ENCODE peak calls at places on chromosomes 7 and 10, in ten cellular contexts. N is neural crest cell, M is NB4, K is prostate gland, A is astrocyte of the spinal cord, R is A549, D is astrocyte of the cerebellum, I is AG04450, E is esophagus squamous epithelium, Q is heart right ventricle. F is an unnamed sample.

GRCh38 chr7:3034591-3035150 is 9.0 kb downstream of the CARD11 start:
- DNase-seq in N (no peak), K (no peak), E (no peak), R (no peak), A (no peak), Q (no peak), I (no peak), D (no peak), M (no peak), F (no peak)

GRCh38 chr10:95445223-95445836 is 115.8 kb downstream of the SORBS1 start:
- DNase-seq in I (peak; percentile 11), A (peak; percentile 77), R (peak; percentile 52), M (no peak), Q (peak; percentile 86), E (no peak), N (no peak), K (peak; percentile 40), D (peak; percentile 56), F (peak; percentile 57)

GRCh38 chr10:25363638-25364037 is 188.8 kb downstream of the GPR158 start:
- DNase-seq in R (no peak), M (no peak), N (no peak), E (no peak), Q (no peak), A (no peak), K (no peak), I (no peak), D (no peak), F (no peak)

GRCh38 chr10:71696635-71697326 is 22.8 kb downstream of the C10orf105 start:
- DNase-seq in N (peak; percentile 75), D (no peak), R (peak; percentile 76), A (no peak), Q (peak; percentile 61), I (no peak), K (no peak), M (peak; percentile 68), E (no peak), F (no peak)

GRCh38 chr7:18685961-18686360 is 190.4 kb downstream of the HDAC9 start:
- DNase-seq in A (peak; percentile 35), K (no peak), M (no peak), I (no peak), Q (no peak), N (no peak), D (no peak), E (no peak), R (no peak), F (no peak)

GRCh38 chr7:2103071-2103898 is 129.5 kb downstream of the MAD1L1 start:
- DNase-seq in A (no peak), E (no peak), K (no peak), N (no peak), I (no peak), R (no peak), M (no peak), D (no peak), Q (no peak), F (no peak)

GRCh38 chr10:114708717-114709352 is 50.8 kb upstream of the ABLIM1 start:
- DNase-seq in K (no peak), M (no peak), D (peak; percentile 68), N (no peak), R (peak; percentile 58), E (no peak), I (peak; percentile 48), A (peak; percentile 87), Q (no peak), F (peak; percentile 89)

GRCh38 chr10:120459185-120459584 is 2.2 kb downstream of the PLPP4 start:
- DNase-seq in R (no peak), I (no peak), A (peak; percentile 5), K (no peak), E (no peak), N (no peak), M (no peak), D (no peak), Q (no peak), F (no peak)

GRCh38 chr7:111112439-111112838 is 21.5 kb downstream of the LRRN3 start:
- DNase-seq in E (no peak), R (no peak), K (no peak), Q (no peak), D (no peak), M (no peak), A (no peak), I (no peak), N (no peak), F (peak; percentile 24)

GRCh38 chr7:146690987-146691386 is 574.4 kb downstream of the CNTNAP2 start:
- DNase-seq in M (no peak), K (no peak), R (no peak), E (no peak), D (no peak), I (no peak), A (no peak), Q (no peak), N (no peak), F (no peak)

GRCh38 chr7:151432658-151433521 is 7.1 kb downstream of the CRYGN start:
- DNase-seq in D (no peak), M (peak; percentile 91), A (no peak), N (no peak), K (no peak), E (no peak), R (peak; percentile 49), Q (no peak), I (no peak), F (no peak)

GRCh38 chr7:24290004-24290641 is 6.1 kb downstream of the NPY start:
- DNase-seq in A (peak; percentile 28), E (no peak), M (peak; percentile 87), N (no peak), I (no peak), Q (no peak), K (no peak), D (no peak), R (peak; percentile 36), F (peak; percentile 15)

GRCh38 chr7:7433736-7434260 is 101.9 kb downstream of the COL28A1 start:
- DNase-seq in Q (no peak), K (no peak), A (no peak), E (no peak), N (no peak), R (no peak), D (no peak), M (no peak), I (no peak), F (no peak)

GRCh38 chr10:20276127-20276979 is 460.1 kb downstream of the PLXDC2 start:
- DNase-seq in D (peak; percentile 5), I (no peak), A (no peak), E (no peak), Q (no peak), K (no peak), N (peak; percentile 10), R (no peak), M (no peak), F (no peak)

GRCh38 chr7:129389829-129390228 is 44.4 kb upstream of the STRIP2 start:
- DNase-seq in Q (no peak), N (no peak), D (no peak), E (no peak), K (no peak), I (no peak), M (no peak), R (no peak), A (no peak), F (no peak)
- TF ChIP-seq CTCF in Q (no peak), N (peak; percentile 35), D (no peak), E (no peak), K (no peak), I (peak; percentile 4), M (peak; percentile 29), R (no peak), A (no peak), F (peak; percentile 32)

GRCh38 chr7:79272066-79272669 is 181.3 kb downstream of the MAGI2 start:
- DNase-seq in K (no peak), Q (no peak), M (peak; percentile 45), R (peak; percentile 18), E (no peak), D (no peak), N (no peak), A (peak; percentile 51), I (no peak), F (peak; percentile 36)
- TF ChIP-seq CTCF in K (peak; percentile 58), Q (peak; percentile 63), M (peak; percentile 61), R (peak; percentile 81), E (peak; percentile 31), D (peak; percentile 37), N (peak; percentile 76), A (peak; percentile 57), I (peak; percentile 65), F (peak; percentile 89)

GRCh38 chr7:104152468-104152867 is 55.3 kb downstream of the ORC5 start:
- DNase-seq in E (no peak), D (no peak), A (no peak), N (no peak), Q (no peak), I (no peak), M (no peak), R (no peak), K (no peak), F (no peak)

GRCh38 chr7:104160375-104160774 is 47.4 kb downstream of the ORC5 start:
- DNase-seq in N (no peak), Q (no peak), K (no peak), A (peak; percentile 44), R (no peak), I (no peak), E (no peak), M (peak; percentile 28), D (peak; percentile 19), F (peak; percentile 16)

GRCh38 chr7:104161244-104161643 is 46.6 kb downstream of the ORC5 start:
- DNase-seq in R (no peak), D (no peak), N (no peak), E (no peak), I (no peak), K (no peak), M (no peak), A (no peak), Q (no peak), F (no peak)

GRCh38 chr7:104153287-104153686 is 54.5 kb downstream of the ORC5 start:
- DNase-seq in M (no peak), I (no peak), R (no peak), D (no peak), Q (no peak), A (no peak), E (no peak), K (no peak), N (no peak), F (no peak)

GRCh38 chr7:104156842-104157277 is 51.0 kb downstream of the ORC5 start:
- DNase-seq in M (peak; percentile 49), Q (no peak), E (no peak), K (no peak), D (peak; percentile 12), R (peak; percentile 5), A (peak; percentile 55), N (no peak), I (no peak), F (peak; percentile 19)
- TF ChIP-seq CTCF in M (peak; percentile 50), Q (peak; percentile 52), E (no peak), K (peak; percentile 37), D (peak; percentile 56), R (peak; percentile 71), A (peak; percentile 65), N (peak; percentile 83), I (peak; percentile 76), F (peak; percentile 86)

GRCh38 chr7:86444245-86444644 is 199.5 kb upstream of the GRM3 start:
- DNase-seq in M (no peak), E (no peak), R (no peak), N (no peak), A (no peak), Q (no peak), D (no peak), I (no peak), K (no peak), F (no peak)

DNA sequence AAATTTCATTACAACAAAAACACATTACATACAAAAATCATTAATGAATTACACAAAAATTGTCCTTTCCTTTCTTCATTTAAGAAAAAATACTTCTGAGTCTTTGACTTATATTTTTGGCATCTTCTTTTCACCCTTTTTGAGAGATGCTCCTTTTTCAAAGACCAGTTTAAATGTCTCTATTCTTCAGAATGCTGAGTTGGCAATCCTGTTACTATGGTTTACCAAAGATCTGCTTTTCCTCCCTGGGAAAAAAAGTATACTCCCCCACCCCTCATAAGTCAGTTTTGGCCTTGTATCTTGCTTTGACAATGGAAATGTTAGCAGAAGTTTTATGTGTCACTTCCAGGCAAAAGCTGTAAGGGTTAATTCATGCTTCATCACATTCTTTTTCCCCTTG is 198.4 kb upstream of the GRM3 start:
- DNase-seq in A (no peak), Q (no peak), R (no peak), I (no peak), K (no peak), M (no peak), N (no peak), D (no peak), E (no peak), F (no peak)
- TF ChIP-seq CTCF in A (no peak), Q (no peak), R (no peak), I (no peak), K (no peak), M (no peak), N (no peak), D (no peak), E (no peak), F (no peak)